ENCODE peak calls at places on chromosomes 12 and 14, in five cellular contexts. P is stomach, O is transverse colon, K is A549, H is tibial nerve. G is an unnamed sample.

GRCh38 chr14:22008098-22008412 is 334.4 kb upstream of the OR4E1 start:
- DNase-seq in O (no peak), K (no peak), H (no peak), P (no peak), G (no peak)

GRCh38 chr14:31992051-31992450 is 85.1 kb upstream of the ARHGAP5 start:
- DNase-seq in O (no peak), H (no peak), P (no peak), K (peak), G (no peak)

GRCh38 chr14:33788116-33788515 is 162.8 kb downstream of the EGLN3 start:
- DNase-seq in K (no peak), H (no peak), P (no peak), O (no peak), G (no peak)

GRCh38 chr14:61566537-61567225 is 128.6 kb upstream of the HIF1A start:
- DNase-seq in O (no peak), H (no peak), P (no peak), K (no peak), G (no peak)

GRCh38 chr12:92047058-92047826 is 98.4 kb downstream of the BTG1 start:
- DNase-seq in P (no peak), K (no peak), O (no peak), H (no peak), G (no peak)

GRCh38 chr14:25111061-25111601 is 61.2 kb upstream of the STXBP6 start:
- DNase-seq in O (no peak), P (peak), K (peak), H (peak), G (no peak)

GRCh38 chr12:68065163-68065562 is 75.9 kb downstream of the IFNG-AS1 start:
- DNase-seq in O (no peak), P (no peak), K (no peak), H (no peak), G (no peak)

GRCh38 chr12:50256761-50257160 is 26.6 kb downstream of the LIMA1 start:
- DNase-seq in P (no peak), K (no peak), O (no peak), H (no peak), G (no peak)

GRCh38 chr14:78512021-78512420 is 341.8 kb downstream of the NRXN3 start:
- DNase-seq in K (no peak), H (no peak), O (no peak), P (no peak), G (no peak)

GRCh38 chr14:75982724-75983358 is 1.0 kb upstream of the TGFB3 start:
- DNase-seq in P (no peak), H (peak), K (peak), O (peak), G (peak)

GRCh38 chr12:92505373-92506340 is 197.1 kb upstream of the PLEKHG7 start:
- DNase-seq in O (peak), P (peak), K (no peak), H (peak), G (peak)

GRCh38 chr14:96053600-96054381 is 14.6 kb downstream of the C14orf132 start:
- DNase-seq in H (peak), K (peak), O (peak), P (no peak), G (peak)

GRCh38 chr14:77459072-77459723 is 1.3 kb downstream of the AHSA1 start:
- DNase-seq in P (peak), O (peak), H (peak), K (peak), G (no peak)

GRCh38 chr14:46574236-46574970 is 77.2 kb downstream of the RPL10L start:
- DNase-seq in O (no peak), K (no peak), P (no peak), H (no peak), G (no peak)

GRCh38 chr14:75279739-75280447 is 1.3 kb downstream of the FOS start:
- DNase-seq in K (no peak), P (no peak), O (peak), H (no peak), G (peak)

GRCh38 chr14:22976620-22977433 is 5.5 kb downstream of the AJUBA start:
- DNase-seq in H (no peak), K (peak), O (peak), P (peak), G (no peak)

GRCh38 chr14:95701846-95702221 is 12.1 kb downstream of the TCL1A start:
- DNase-seq in P (no peak), O (no peak), K (no peak), H (no peak), G (no peak)

GRCh38 chr14:88392609-88393008 is 7.2 kb downstream of the SPATA7 start:
- DNase-seq in P (no peak), O (no peak), H (no peak), K (no peak), G (no peak)

DNA sequence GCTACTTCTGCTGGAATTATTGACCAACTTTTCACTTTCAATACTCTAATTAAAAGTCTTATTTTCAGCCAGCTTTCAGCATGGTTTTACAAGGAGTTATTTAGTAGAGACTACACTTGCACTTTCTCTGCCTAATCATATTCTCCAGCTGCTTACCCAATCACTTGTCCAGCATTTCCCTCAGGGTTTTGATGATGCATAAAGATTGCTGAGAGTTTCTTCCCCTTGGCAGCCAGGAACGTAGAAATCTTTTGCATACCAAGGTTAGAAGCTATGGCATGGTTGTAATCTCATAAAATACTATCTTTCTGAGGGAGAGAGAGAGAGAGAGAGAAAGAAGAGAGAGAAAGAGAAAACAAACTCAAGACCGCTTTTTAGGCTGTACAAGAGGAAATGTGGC is 10.8 kb downstream of the OR4Q3 start:
- DNase-seq in H (no peak), P (no peak), K (no peak), O (no peak), G (no peak)
- TF ChIP-seq EP300 in H (no peak), P (no peak), K (no peak), O (no peak), G (no peak)

GRCh38 chr12:110677206-110677911 is 11.6 kb downstream of the HVCN1 start:
- DNase-seq in H (no peak), K (no peak), O (no peak), P (no peak), G (no peak)
- H3K4me3 ChIP-seq in H (no peak), K (no peak), O (no peak), P (no peak), G (no peak)

DNA sequence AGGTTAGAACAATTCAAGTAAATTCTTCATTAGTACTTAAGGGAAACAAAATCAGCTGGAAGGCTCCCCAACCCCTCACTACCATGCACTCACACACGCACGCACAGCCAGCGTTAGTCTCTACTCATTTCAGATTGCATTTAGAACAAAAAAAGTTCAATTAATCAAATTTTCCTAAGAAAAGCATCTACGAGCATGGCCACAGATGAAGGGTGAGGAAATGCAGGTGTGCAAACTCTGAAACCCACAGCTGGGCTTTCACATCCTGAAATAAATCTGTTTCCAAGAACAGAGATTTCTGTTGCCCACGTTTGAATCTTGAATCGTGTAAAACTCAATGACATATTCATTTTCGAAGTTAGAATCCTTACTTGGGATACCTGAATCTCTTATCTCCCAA is 62.6 kb downstream of the SEL1L start:
- DNase-seq in K (no peak), P (no peak), O (no peak), H (no peak), G (no peak)
- TF ChIP-seq EP300 in K (no peak), P (no peak), O (no peak), H (no peak), G (no peak)

GRCh38 chr12:116121453-116121871 is 156.0 kb downstream of the MED13L start:
- DNase-seq in K (no peak), H (no peak), P (no peak), O (no peak), G (no peak)
- H3K4me3 ChIP-seq in K (no peak), H (no peak), P (no peak), O (no peak), G (no peak)